ENCODE peak calls at places on chromosomes 7 and 10, in six cellular contexts. P is RWPE1, D is HTR-8/SVneo, K is fibroblast of lung, C is EH, F is B cell. T is an unnamed sample.

GRCh38 chr7:158094046-158094445 is 493.6 kb downstream of the PTPRN2 start:
- DNase-seq in P (no peak), D (no peak), K (no peak), C (no peak), F (no peak), T (no peak)

GRCh38 chr7:26668821-26669220 is 195.6 kb downstream of the SKAP2 start:
- DNase-seq in P (no peak), D (no peak), K (no peak), C (no peak), F (no peak), T (no peak)

GRCh38 chr7:138587485-138587884 is 113.7 kb downstream of the SVOPL start:
- DNase-seq in P (no peak), D (no peak), K (no peak), C (no peak), F (no peak), T (no peak)

GRCh38 chr7:155255071-155255470 is 42.6 kb upstream of the INSIG1 start:
- DNase-seq in P (no peak), D (no peak), K (no peak), C (no peak), F (no peak), T (no peak)

GRCh38 chr10:13399236-13399635 is 51.1 kb upstream of the SEPHS1 start:
- DNase-seq in P (no peak), D (no peak), K (no peak), C (no peak), F (no peak), T (no peak)

GRCh38 chr10:18104223-18104872 is 35.9 kb upstream of the CACNB2 start:
- DNase-seq in P (peak), D (peak), K (peak), C (peak), F (peak), T (peak)

GRCh38 chr7:121313793-121314676 is 14.8 kb upstream of the WNT16 start:
- DNase-seq in P (no peak), D (no peak), K (peak), C (peak), F (peak), T (no peak)

GRCh38 chr7:108181073-108181985 is 51.2 kb upstream of the LAMB4 start:
- DNase-seq in P (peak), D (peak), K (peak), C (peak), F (peak), T (peak)

T was measured in RKO.